ENCODE peak calls at places on chromosomes 4 and X, in four cellular contexts. L is fibroblast of lung, S is pancreas, V is lung. F is an unnamed sample.

GRCh38 chr4:13309751-13310150 is 174.4 kb downstream of the RAB28 start:
- DNase-seq in L (peak), S (no peak), V (no peak), F (no peak)

GRCh38 chr4:85779165-85779564 is 304.2 kb downstream of the ARHGAP24 start:
- DNase-seq in L (peak), S (no peak), V (no peak), F (peak)

GRCh38 chrX:54042609-54043010 is 1.7 kb downstream of the PHF8 start:
- DNase-seq in L (peak), S (peak), V (peak), F (peak)

GRCh38 chr4:10806993-10807645 is 122.6 kb upstream of the CLNK start:
- DNase-seq in L (no peak), S (no peak), V (no peak), F (no peak)

GRCh38 chr4:181261279-181261678 is 981.9 kb upstream of the TENM3 start:
- DNase-seq in L (peak), S (no peak), V (no peak), F (peak)

GRCh38 chrX:85698921-85699320 is 319.5 kb upstream of the POF1B start:
- DNase-seq in L (no peak), S (no peak), V (no peak), F (no peak)

GRCh38 chr4:52638717-52639116 is 20.4 kb downstream of the USP46 start:
- DNase-seq in L (no peak), S (no peak), V (no peak), F (no peak)

GRCh38 chr4:2785613-2786012 is 7.3 kb upstream of the SH3BP2 start:
- DNase-seq in L (no peak), S (no peak), V (no peak), F (no peak)

GRCh38 chr4:53863163-53863562 is 201.2 kb downstream of the CHIC2 start:
- DNase-seq in L (peak), S (no peak), V (no peak), F (no peak)

GRCh38 chr4:158858410-158859189 is 89.8 kb downstream of the FNIP2 start:
- DNase-seq in L (peak), S (no peak), V (no peak), F (peak)

GRCh38 chr4:2907226-2907625 is 56.0 kb downstream of the NOP14 start:
- DNase-seq in L (no peak), S (no peak), V (no peak), F (no peak)

GRCh38 chr4:165787516-165788274 is 85.3 kb upstream of the TLL1 start:
- DNase-seq in L (no peak), S (no peak), V (no peak), F (no peak)

GRCh38 chr4:89161841-89162240 is 50.5 kb downstream of the TIGD2 start:
- DNase-seq in L (no peak), S (no peak), V (no peak), F (no peak)

GRCh38 chrX:11137543-11138139 is 26.5 kb downstream of the HCCS start:
- DNase-seq in L (peak), S (no peak), V (no peak), F (peak)
- TF ChIP-seq CTCF in L (peak), S (peak), V (peak), F (peak)

DNA sequence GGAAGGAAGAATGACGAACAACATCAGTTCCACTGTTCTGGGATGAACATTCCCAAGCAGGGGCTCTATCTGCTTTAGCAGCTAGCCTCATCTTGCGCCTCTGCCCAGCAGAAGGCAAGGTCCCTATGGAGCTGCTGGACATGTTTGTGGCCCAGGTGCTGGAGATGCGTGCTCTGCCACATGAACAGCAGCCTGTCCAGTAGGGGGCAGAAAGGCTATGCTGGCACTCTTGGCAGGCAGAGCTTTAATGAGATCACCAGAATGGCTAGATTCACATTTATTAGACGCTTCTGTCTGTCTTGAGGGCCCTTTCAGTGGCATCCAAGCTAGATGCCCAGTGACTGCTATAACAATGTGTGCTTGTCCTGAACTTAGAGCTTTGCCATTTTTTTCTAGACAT is 1826.0 kb downstream of the STIM2 start:
- DNase-seq in L (peak), S (peak), V (no peak), F (peak)
- H3K4me3 ChIP-seq in L (no peak), S (no peak), V (no peak), F (no peak)

DNA sequence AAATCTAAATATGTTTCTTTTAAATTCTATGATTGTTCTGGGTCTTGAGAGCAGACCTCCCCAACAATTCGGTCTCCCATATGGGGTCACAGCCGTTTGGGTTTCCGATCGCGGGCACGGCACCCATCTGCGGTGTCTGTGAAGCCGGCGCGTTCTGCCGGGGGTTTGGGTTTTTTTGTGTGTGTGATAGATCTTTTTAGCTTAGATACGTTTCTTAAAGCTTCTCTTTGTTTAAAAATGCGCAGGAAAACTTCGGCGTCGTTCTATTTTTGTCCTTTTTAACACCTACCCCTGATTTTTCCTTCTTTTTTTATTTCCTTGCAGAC is 34.2 kb downstream of the TBC1D14 start:
- DNase-seq in L (no peak), S (no peak), V (no peak), F (no peak)
- H3K27ac ChIP-seq in L (no peak), S (peak), V (no peak), F (no peak)

DNA sequence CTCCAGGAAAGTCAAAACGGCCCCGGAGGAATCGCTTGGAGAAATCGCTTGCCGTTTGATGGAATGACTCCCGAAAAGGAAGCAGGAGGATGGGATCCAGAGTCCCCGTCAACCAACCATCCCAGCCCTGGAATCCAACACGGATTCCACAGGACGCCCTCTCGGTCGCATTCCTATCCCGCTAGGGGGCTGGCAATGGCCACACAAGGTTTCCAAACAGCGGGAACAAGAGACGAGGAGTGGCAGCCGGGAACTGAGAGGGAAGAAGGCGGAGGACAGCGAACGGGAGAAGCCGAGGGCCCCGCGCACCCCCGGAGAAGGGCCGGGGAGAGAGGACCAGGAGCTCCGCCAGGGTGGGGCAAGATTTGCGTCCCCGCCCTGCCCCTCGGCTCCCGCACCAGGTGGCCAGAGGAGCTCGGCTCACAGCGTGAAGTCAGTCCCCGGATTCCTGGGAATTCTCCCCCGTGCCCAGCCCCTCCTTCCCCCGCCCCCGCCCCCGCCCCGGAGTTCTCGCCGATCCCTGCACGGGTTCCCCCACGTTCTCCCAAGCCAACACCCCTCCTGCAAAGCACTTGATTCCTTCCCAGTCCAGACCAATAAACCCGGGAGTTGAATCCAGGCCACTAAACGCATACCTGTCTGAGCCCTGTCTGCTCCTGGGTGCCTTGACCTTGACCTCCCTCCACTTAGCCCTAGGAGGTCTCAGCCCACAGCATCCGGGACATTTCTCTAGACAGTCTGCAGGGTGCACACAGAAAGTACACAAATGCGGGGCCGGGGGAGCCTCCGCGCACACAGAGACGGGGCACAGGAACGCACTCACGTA is 1.4 kb downstream of the PDZD4 start:
- DNase-seq in L (no peak), S (no peak), V (no peak), F (no peak)
- TF ChIP-seq CTCF in L (no peak), S (no peak), V (no peak), F (peak)

GRCh38 chr4:4864940-4865704 is 5.7 kb downstream of the MSX1 start:
- DNase-seq in L (no peak), S (no peak), V (no peak), F (no peak)
- H3K4me3 ChIP-seq in L (no peak), S (no peak), V (no peak), F (no peak)

GRCh38 chrX:133390647-133391046 is 24.6 kb downstream of the GPC4 start:
- DNase-seq in L (no peak), S (no peak), V (no peak), F (no peak)
- H3K27ac ChIP-seq in L (no peak), S (peak), V (no peak), F (no peak)

GRCh38 chr4:157045507-157046127 is 30.3 kb upstream of the GLRB start:
- DNase-seq in L (peak), S (no peak), V (no peak), F (peak)

GRCh38 chr4:157048248-157048647 is 27.7 kb upstream of the GLRB start:
- DNase-seq in L (peak), S (no peak), V (peak), F (peak)

GRCh38 chr4:157040380-157040779 is 35.6 kb upstream of the GLRB start:
- DNase-seq in L (no peak), S (no peak), V (no peak), F (no peak)

DNA sequence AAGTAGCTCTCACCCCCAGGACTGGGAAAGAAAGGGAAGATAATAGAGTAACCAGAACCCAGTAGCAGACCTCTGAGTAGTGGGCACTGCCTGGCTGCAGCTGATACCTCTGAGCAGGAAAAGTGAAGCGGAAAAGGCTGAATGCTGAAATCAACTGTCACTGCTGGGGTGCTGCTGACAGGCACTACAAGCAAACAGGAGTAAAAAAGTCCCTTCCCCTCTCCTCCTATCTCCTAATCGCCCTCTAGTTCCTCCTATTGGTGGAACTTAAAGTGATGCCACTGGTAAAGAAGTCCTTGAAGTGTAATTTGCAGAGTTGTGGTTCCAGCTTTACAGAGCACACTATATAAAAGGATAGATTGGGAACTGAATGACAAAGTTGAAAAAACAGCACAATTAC is 32.8 kb upstream of the GLRB start:
- DNase-seq in L (peak), S (no peak), V (no peak), F (peak)
- TF ChIP-seq CTCF in L (peak), S (no peak), V (no peak), F (peak)

GRCh38 chrX:34655496-34656258 is 1.4 kb downstream of the TMEM47 start:
- DNase-seq in L (peak), S (no peak), V (no peak), F (no peak)

GRCh38 chrX:34659575-34659974 is 2.5 kb upstream of the TMEM47 start:
- DNase-seq in L (no peak), S (no peak), V (no peak), F (no peak)

GRCh38 chrX:34656467-34656841 is 631 bp downstream of the TMEM47 start:
- DNase-seq in L (no peak), S (peak), V (no peak), F (no peak)

GRCh38 chrX:34656842-34657780 is at the start of gene TMEM47:
- DNase-seq in L (peak), S (peak), V (peak), F (peak)

GRCh38 chrX:34658316-34658715 is 1.2 kb upstream of the TMEM47 start:
- DNase-seq in L (peak), S (no peak), V (no peak), F (no peak)
- H3K4me3 ChIP-seq in L (no peak), S (no peak), V (no peak), F (no peak)

GRCh38 chr4:109649872-109650271 is 53.4 kb downstream of the CASP6 start:
- DNase-seq in L (no peak), S (no peak), V (no peak), F (no peak)
- H3K27ac ChIP-seq in L (no peak), S (no peak), V (no peak), F (no peak)

GRCh38 chrX:47358387-47359065 is 11.9 kb upstream of the ZNF157 start:
- DNase-seq in L (no peak), S (no peak), V (no peak), F (no peak)

GRCh38 chrX:47360423-47361179 is 9.8 kb upstream of the ZNF157 start:
- DNase-seq in L (no peak), S (no peak), V (no peak), F (no peak)

GRCh38 chrX:47366051-47366722 is 4.2 kb upstream of the ZNF157 start:
- DNase-seq in L (peak), S (peak), V (peak), F (peak)

GRCh38 chrX:47361538-47362511 is 8.6 kb upstream of the ZNF157 start:
- DNase-seq in L (peak), S (peak), V (peak), F (peak)
- TF ChIP-seq CTCF in L (no peak), S (no peak), V (no peak), F (peak)

F was measured in brain microvascular endothelial cell.